ENCODE peak calls at places on chromosome 12, in six cellular contexts. One of them, this sample, is unnamed.

GRCh38 chr12:57461326-57461903 is 1.8 kb downstream of the GLI1 start:
- DNase-seq in transverse colon: peak; percentile 78
- DNase-seq in uterus: peak; percentile 74
- DNase-seq in esophagus squamous epithelium: no peak
- DNase-seq in HCT116: no peak
- DNase-seq in IMR-90: peak; percentile 57
- DNase-seq in this sample: peak; percentile 49

GRCh38 chr12:95796225-95796981 is 5.8 kb upstream of the NTN4 start:
- DNase-seq in transverse colon: no peak
- DNase-seq in uterus: no peak
- DNase-seq in esophagus squamous epithelium: no peak
- DNase-seq in HCT116: no peak
- DNase-seq in IMR-90: no peak
- DNase-seq in this sample: no peak

GRCh38 chr12:85130631-85131030 is 94.5 kb downstream of the LRRIQ1 start:
- DNase-seq in transverse colon: no peak
- DNase-seq in uterus: no peak
- DNase-seq in esophagus squamous epithelium: no peak
- DNase-seq in HCT116: no peak
- DNase-seq in IMR-90: no peak
- DNase-seq in this sample: peak; percentile 1

GRCh38 chr12:106080111-106080732 is 58.5 kb downstream of the NUAK1 start:
- DNase-seq in transverse colon: no peak
- DNase-seq in uterus: peak; percentile 40
- DNase-seq in esophagus squamous epithelium: no peak
- DNase-seq in HCT116: no peak
- DNase-seq in IMR-90: peak; percentile 64
- DNase-seq in this sample: peak; percentile 82

GRCh38 chr12:28024231-28024995 is 51.9 kb upstream of the PTHLH start:
- DNase-seq in transverse colon: no peak
- DNase-seq in uterus: no peak
- DNase-seq in esophagus squamous epithelium: no peak
- DNase-seq in HCT116: no peak
- DNase-seq in IMR-90: peak; percentile 92
- DNase-seq in this sample: no peak

GRCh38 chr12:124379938-124380754 is 85.3 kb downstream of the RFLNA start:
- DNase-seq in transverse colon: peak; percentile 46
- DNase-seq in uterus: peak; percentile 81
- DNase-seq in esophagus squamous epithelium: no peak
- DNase-seq in HCT116: no peak
- DNase-seq in IMR-90: peak; percentile 89
- DNase-seq in this sample: peak; percentile 90

GRCh38 chr12:78269620-78270019 is 438.9 kb downstream of the NAV3 start:
- DNase-seq in transverse colon: no peak
- DNase-seq in uterus: no peak
- DNase-seq in esophagus squamous epithelium: no peak
- DNase-seq in HCT116: no peak
- DNase-seq in IMR-90: no peak
- DNase-seq in this sample: no peak

GRCh38 chr12:31210104-31210503 is 115.8 kb downstream of the SINHCAF start:
- DNase-seq in transverse colon: no peak
- DNase-seq in uterus: no peak
- DNase-seq in esophagus squamous epithelium: no peak
- DNase-seq in HCT116: no peak
- DNase-seq in IMR-90: no peak
- DNase-seq in this sample: no peak

GRCh38 chr12:112422531-112422930 is 3.8 kb downstream of the PTPN11 start:
- DNase-seq in transverse colon: no peak
- DNase-seq in uterus: no peak
- DNase-seq in esophagus squamous epithelium: no peak
- DNase-seq in HCT116: no peak
- DNase-seq in IMR-90: no peak
- DNase-seq in this sample: peak; percentile 38

GRCh38 chr12:92261071-92261470 is 115.4 kb upstream of the BTG1 start:
- DNase-seq in transverse colon: no peak
- DNase-seq in uterus: no peak
- DNase-seq in esophagus squamous epithelium: no peak
- DNase-seq in HCT116: no peak
- DNase-seq in IMR-90: no peak
- DNase-seq in this sample: no peak

GRCh38 chr12:1875608-1876007 is 42.8 kb downstream of the CACNA2D4 start:
- DNase-seq in transverse colon: no peak
- DNase-seq in uterus: no peak
- DNase-seq in esophagus squamous epithelium: no peak
- DNase-seq in HCT116: no peak
- DNase-seq in IMR-90: no peak
- DNase-seq in this sample: no peak

GRCh38 chr12:89357297-89357730 is 5.0 kb upstream of the DUSP6 start:
- DNase-seq in transverse colon: no peak
- DNase-seq in uterus: no peak
- DNase-seq in esophagus squamous epithelium: no peak
- DNase-seq in HCT116: no peak
- DNase-seq in IMR-90: no peak
- DNase-seq in this sample: no peak

GRCh38 chr12:103334447-103334846 is 161.3 kb downstream of the C12orf42 start:
- DNase-seq in transverse colon: no peak
- DNase-seq in uterus: no peak
- DNase-seq in esophagus squamous epithelium: no peak
- DNase-seq in HCT116: no peak
- DNase-seq in IMR-90: no peak
- DNase-seq in this sample: no peak

GRCh38 chr12:19970116-19970515 is 398.2 kb upstream of the PDE3A start:
- DNase-seq in transverse colon: no peak
- DNase-seq in uterus: no peak
- DNase-seq in esophagus squamous epithelium: no peak
- DNase-seq in HCT116: no peak
- DNase-seq in IMR-90: peak; percentile 61
- DNase-seq in this sample: no peak

GRCh38 chr12:11681211-11681610 is 31.7 kb downstream of the ETV6 start:
- DNase-seq in transverse colon: no peak
- DNase-seq in uterus: no peak
- DNase-seq in esophagus squamous epithelium: no peak
- DNase-seq in HCT116: no peak
- DNase-seq in IMR-90: no peak
- DNase-seq in this sample: no peak

GRCh38 chr12:132247718-132248438 is 81.5 kb downstream of the GALNT9 start:
- DNase-seq in transverse colon: no peak
- DNase-seq in uterus: no peak
- DNase-seq in esophagus squamous epithelium: no peak
- DNase-seq in HCT116: no peak
- DNase-seq in IMR-90: no peak
- DNase-seq in this sample: no peak

GRCh38 chr12:468671-469389 is 9.1 kb downstream of the B4GALNT3 start:
- DNase-seq in transverse colon: no peak
- DNase-seq in uterus: no peak
- DNase-seq in esophagus squamous epithelium: no peak
- DNase-seq in HCT116: no peak
- DNase-seq in IMR-90: peak; percentile 26
- DNase-seq in this sample: no peak

GRCh38 chr12:32264995-32265394 is 134.4 kb upstream of the FGD4 start:
- DNase-seq in transverse colon: no peak
- DNase-seq in uterus: no peak
- DNase-seq in esophagus squamous epithelium: no peak
- DNase-seq in HCT116: no peak
- DNase-seq in IMR-90: peak; percentile 68
- DNase-seq in this sample: peak; percentile 17

GRCh38 chr12:49987620-49988303 is 15.0 kb downstream of the AQP6 start:
- DNase-seq in transverse colon: no peak
- DNase-seq in uterus: no peak
- DNase-seq in esophagus squamous epithelium: no peak
- DNase-seq in HCT116: no peak
- DNase-seq in IMR-90: no peak
- DNase-seq in this sample: no peak

DNA sequence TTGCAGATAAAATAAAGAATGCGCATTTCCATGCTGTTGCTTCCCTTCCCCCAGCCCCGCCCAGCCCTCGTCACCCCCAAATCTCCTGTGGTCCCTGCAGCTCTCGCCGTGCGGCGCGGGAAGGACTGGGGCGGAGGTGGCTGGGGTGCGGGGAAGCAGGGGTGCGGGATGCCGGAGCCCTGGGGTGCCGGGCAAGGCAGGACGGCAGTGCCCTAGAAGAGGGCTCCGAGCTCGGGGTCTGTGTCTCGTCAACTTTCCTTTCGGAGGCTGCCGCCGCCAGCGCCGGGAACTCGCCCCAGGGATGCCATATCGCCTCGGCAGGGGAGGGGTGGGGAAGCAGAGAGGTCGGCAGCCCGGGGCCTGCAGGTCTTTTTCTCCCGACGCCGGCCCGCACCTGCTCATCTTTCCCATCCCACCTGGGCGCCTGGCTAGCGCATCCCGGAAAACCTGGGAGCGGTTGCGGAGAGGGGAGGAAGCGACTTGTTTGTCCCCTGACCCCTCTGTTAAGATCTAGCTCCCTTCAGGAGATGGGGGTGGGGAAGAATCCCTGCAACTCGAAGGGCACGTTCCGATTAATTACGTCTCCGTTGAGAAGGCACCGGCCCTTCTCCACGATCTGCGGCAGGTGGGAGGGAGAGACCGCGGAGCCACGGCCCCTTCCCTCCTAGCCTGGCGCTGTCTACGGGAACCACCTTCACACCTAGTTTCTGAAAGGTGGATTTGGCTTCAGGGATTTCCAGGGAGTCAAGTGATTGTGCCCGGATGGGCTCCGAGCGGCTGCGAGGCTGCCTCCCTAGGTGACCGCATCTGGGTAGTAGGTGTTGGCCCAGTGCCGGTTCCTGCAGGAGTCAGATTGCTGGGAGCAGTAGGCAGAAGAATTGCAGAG is 621 bp downstream of the CNTN1 start:
- DNase-seq in transverse colon: no peak
- DNase-seq in uterus: peak; percentile 18
- DNase-seq in esophagus squamous epithelium: no peak
- DNase-seq in HCT116: no peak
- DNase-seq in IMR-90: no peak
- DNase-seq in this sample: peak; percentile 47
- H3K4me1 ChIP-seq in transverse colon: no peaks in the 10 kb centered on the region
- H3K4me1 ChIP-seq in uterus: peaks cover 14% of the 10 kb centered on the region
- H3K4me1 ChIP-seq in esophagus squamous epithelium: peaks cover 15% of the 10 kb centered on the region
- H3K4me1 ChIP-seq in HCT116: peaks cover 9% of the 10 kb centered on the region
- H3K4me1 ChIP-seq in IMR-90: no peaks in the 10 kb centered on the region
- H3K4me1 ChIP-seq in this sample: no peaks in the 10 kb centered on the region

DNA sequence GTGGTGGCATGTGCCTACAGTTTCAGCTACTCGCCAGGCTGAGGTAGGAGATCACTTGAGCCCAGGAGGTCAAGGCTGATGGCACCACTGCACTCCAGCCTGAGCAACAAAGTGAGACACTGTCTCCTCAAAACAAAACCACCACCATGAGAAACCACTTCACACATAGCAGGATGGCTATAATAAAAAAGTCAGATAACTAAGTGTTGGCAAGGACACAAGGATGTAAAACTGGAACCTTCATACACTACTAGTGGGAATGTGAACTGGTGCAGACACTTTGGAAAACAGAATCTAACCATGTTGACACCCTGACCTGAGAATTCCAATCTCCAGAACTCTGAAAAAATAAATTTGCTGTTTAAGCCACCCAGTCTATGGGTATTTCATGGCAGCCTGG is 67.7 kb downstream of the ACADS start:
- DNase-seq in transverse colon: no peak
- DNase-seq in uterus: no peak
- DNase-seq in esophagus squamous epithelium: no peak
- DNase-seq in HCT116: no peak
- DNase-seq in IMR-90: no peak
- DNase-seq in this sample: no peak
- H3K4me1 ChIP-seq in transverse colon: no peaks in the 10 kb centered on the region
- H3K4me1 ChIP-seq in uterus: no peaks in the 10 kb centered on the region
- H3K4me1 ChIP-seq in esophagus squamous epithelium: no peaks in the 10 kb centered on the region
- H3K4me1 ChIP-seq in HCT116: peaks cover 4% of the 10 kb centered on the region
- H3K4me1 ChIP-seq in IMR-90: no peaks in the 10 kb centered on the region
- H3K4me1 ChIP-seq in this sample: peaks cover 12% of the 10 kb centered on the region

GRCh38 chr12:121424632-121424992 is 24.7 kb downstream of the RNF34 start:
- DNase-seq in transverse colon: no peak
- DNase-seq in uterus: no peak
- DNase-seq in esophagus squamous epithelium: no peak
- DNase-seq in HCT116: no peak
- DNase-seq in IMR-90: no peak
- DNase-seq in this sample: no peak

GRCh38 chr12:121430821-121431415 is 31.0 kb downstream of the RNF34 start:
- DNase-seq in transverse colon: no peak
- DNase-seq in uterus: no peak
- DNase-seq in esophagus squamous epithelium: no peak
- DNase-seq in HCT116: no peak
- DNase-seq in IMR-90: no peak
- DNase-seq in this sample: no peak

GRCh38 chr12:121427556-121428055 is 27.7 kb downstream of the RNF34 start:
- DNase-seq in transverse colon: no peak
- DNase-seq in uterus: no peak
- DNase-seq in esophagus squamous epithelium: no peak
- DNase-seq in HCT116: no peak
- DNase-seq in IMR-90: no peak
- DNase-seq in this sample: no peak

GRCh38 chr12:121432740-121433476 is 33.0 kb downstream of the RNF34 start:
- DNase-seq in transverse colon: no peak
- DNase-seq in uterus: no peak
- DNase-seq in esophagus squamous epithelium: no peak
- DNase-seq in HCT116: no peak
- DNase-seq in IMR-90: no peak
- DNase-seq in this sample: no peak

GRCh38 chr12:121428883-121429282 is 29.0 kb downstream of the RNF34 start:
- DNase-seq in transverse colon: no peak
- DNase-seq in uterus: no peak
- DNase-seq in esophagus squamous epithelium: no peak
- DNase-seq in HCT116: no peak
- DNase-seq in IMR-90: no peak
- DNase-seq in this sample: no peak
- H3K4me1 ChIP-seq in transverse colon: no peaks in the 10 kb centered on the region
- H3K4me1 ChIP-seq in uterus: no peaks in the 10 kb centered on the region
- H3K4me1 ChIP-seq in esophagus squamous epithelium: no peaks in the 10 kb centered on the region
- H3K4me1 ChIP-seq in HCT116: no peaks in the 10 kb centered on the region
- H3K4me1 ChIP-seq in IMR-90: no peaks in the 10 kb centered on the region
- H3K4me1 ChIP-seq in this sample: peaks cover 5% of the 10 kb centered on the region

DNA sequence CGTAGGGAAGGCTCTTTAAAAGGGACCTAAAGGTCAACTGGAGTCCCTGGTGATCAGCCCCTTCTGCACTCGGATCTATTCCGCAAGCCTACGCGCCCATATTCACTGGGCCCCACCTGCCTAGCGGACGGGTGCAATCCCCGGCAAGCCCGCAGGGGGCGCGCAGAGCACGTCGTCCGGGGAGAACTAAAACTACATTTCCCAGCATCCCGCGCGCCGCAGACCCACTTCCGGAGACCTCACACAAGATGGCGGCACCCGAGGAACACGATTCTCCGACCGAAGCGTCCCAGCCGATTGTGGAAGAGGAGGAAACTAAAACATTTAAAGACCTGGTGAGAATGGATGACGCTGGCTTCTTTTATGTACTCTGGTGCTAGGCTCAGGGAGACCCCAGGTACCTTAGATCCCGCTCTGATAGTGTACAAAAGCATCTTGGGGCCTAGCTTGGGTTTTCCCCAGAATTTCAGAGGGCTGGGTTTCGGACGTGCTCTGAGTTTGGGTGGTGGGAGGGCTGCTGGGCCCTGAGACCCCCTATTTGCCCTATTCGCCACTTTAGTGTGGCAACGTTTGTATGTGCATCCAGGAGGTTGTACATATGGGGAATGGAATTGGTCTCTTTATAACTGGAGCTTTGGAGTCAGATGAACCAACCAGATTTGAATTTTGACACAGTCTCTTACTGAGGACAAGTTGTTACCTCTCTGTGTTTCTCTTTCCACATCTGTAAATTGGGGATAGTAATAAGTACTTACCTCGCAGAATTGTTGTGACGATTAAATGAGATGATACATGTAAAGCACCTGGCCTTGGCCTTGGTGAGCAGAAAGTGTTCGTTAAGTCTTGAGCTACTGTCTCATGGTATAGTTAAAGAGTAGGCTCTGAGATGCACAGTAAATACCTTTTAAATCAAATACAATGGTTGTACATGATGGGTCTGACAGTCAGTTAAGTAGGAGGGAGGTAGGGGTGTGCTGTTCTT is at the start of gene DDX47:
- DNase-seq in transverse colon: peak; percentile 98
- DNase-seq in uterus: peak; percentile 96
- DNase-seq in esophagus squamous epithelium: peak; percentile 73
- DNase-seq in HCT116: peak; percentile 82
- DNase-seq in IMR-90: peak; percentile 88
- DNase-seq in this sample: peak; percentile 93
- H3K4me1 ChIP-seq in transverse colon: peaks cover 7% of the 10 kb centered on the region
- H3K4me1 ChIP-seq in uterus: no peaks in the 10 kb centered on the region
- H3K4me1 ChIP-seq in esophagus squamous epithelium: peaks cover 6% of the 10 kb centered on the region
- H3K4me1 ChIP-seq in HCT116: peaks cover 61% of the 10 kb centered on the region
- H3K4me1 ChIP-seq in IMR-90: no peaks in the 10 kb centered on the region
- H3K4me1 ChIP-seq in this sample: peaks cover 15% of the 10 kb centered on the region